ENCODE peak calls at places on chromosomes 3 and 15, in six cellular contexts. One of them, this sample, is unnamed. For H3K4me1, the result is how much of the 10 kb centered on the place peaks cover.

GRCh38 chr3:46849098-46849631 is 14.1 kb downstream of the MYL3 start:
- DNase-seq in A549: no peak
- DNase-seq in breast epithelium: peak
- DNase-seq in heart left ventricle: peak
- DNase-seq in uterus: no peak
- DNase-seq in HCT116: no peak
- DNase-seq in this sample: peak

GRCh38 chr3:110932515-110933095 is 139.0 kb upstream of the NECTIN3 start:
- DNase-seq in A549: no peak
- DNase-seq in breast epithelium: no peak
- DNase-seq in heart left ventricle: peak
- DNase-seq in uterus: no peak
- DNase-seq in HCT116: no peak
- DNase-seq in this sample: no peak

GRCh38 chr15:51366911-51367310 is 25.5 kb downstream of the GLDN start:
- DNase-seq in A549: no peak
- DNase-seq in breast epithelium: no peak
- DNase-seq in heart left ventricle: no peak
- DNase-seq in uterus: peak
- DNase-seq in HCT116: no peak
- DNase-seq in this sample: peak

GRCh38 chr3:194205675-194206133 is 69.8 kb downstream of the HES1 start:
- DNase-seq in A549: no peak
- DNase-seq in breast epithelium: no peak
- DNase-seq in heart left ventricle: no peak
- DNase-seq in uterus: no peak
- DNase-seq in HCT116: peak
- DNase-seq in this sample: no peak

GRCh38 chr3:32818431-32819085 is 761 bp downstream of the TRIM71 start:
- DNase-seq in A549: no peak
- DNase-seq in breast epithelium: no peak
- DNase-seq in heart left ventricle: no peak
- DNase-seq in uterus: no peak
- DNase-seq in HCT116: no peak
- DNase-seq in this sample: no peak

GRCh38 chr15:90701048-90701447 is 16.1 kb upstream of the BLM start:
- DNase-seq in A549: no peak
- DNase-seq in breast epithelium: no peak
- DNase-seq in heart left ventricle: no peak
- DNase-seq in uterus: no peak
- DNase-seq in HCT116: no peak
- DNase-seq in this sample: no peak

GRCh38 chr15:98941595-98942255 is 65.9 kb downstream of the PGPEP1L start:
- DNase-seq in A549: no peak
- DNase-seq in breast epithelium: no peak
- DNase-seq in heart left ventricle: no peak
- DNase-seq in uterus: no peak
- DNase-seq in HCT116: no peak
- DNase-seq in this sample: no peak

GRCh38 chr3:103937094-103937493 is 1429.6 kb upstream of the ALCAM start:
- DNase-seq in A549: no peak
- DNase-seq in breast epithelium: no peak
- DNase-seq in heart left ventricle: no peak
- DNase-seq in uterus: no peak
- DNase-seq in HCT116: no peak
- DNase-seq in this sample: no peak

GRCh38 chr3:79139395-79140060 is 628.3 kb downstream of the ROBO1 start:
- DNase-seq in A549: no peak
- DNase-seq in breast epithelium: no peak
- DNase-seq in heart left ventricle: no peak
- DNase-seq in uterus: no peak
- DNase-seq in HCT116: no peak
- DNase-seq in this sample: no peak

GRCh38 chr3:80785475-80785874 is 976.0 kb downstream of the GBE1 start:
- DNase-seq in A549: no peak
- DNase-seq in breast epithelium: no peak
- DNase-seq in heart left ventricle: no peak
- DNase-seq in uterus: no peak
- DNase-seq in HCT116: no peak
- DNase-seq in this sample: no peak

GRCh38 chr3:186180151-186180550 is 71.3 kb upstream of the ETV5 start:
- DNase-seq in A549: no peak
- DNase-seq in breast epithelium: no peak
- DNase-seq in heart left ventricle: no peak
- DNase-seq in uterus: no peak
- DNase-seq in HCT116: no peak
- DNase-seq in this sample: no peak

GRCh38 chr15:66743703-66744536 is 41.9 kb downstream of the SMAD6 start:
- DNase-seq in A549: no peak
- DNase-seq in breast epithelium: no peak
- DNase-seq in heart left ventricle: peak
- DNase-seq in uterus: no peak
- DNase-seq in HCT116: no peak
- DNase-seq in this sample: peak

GRCh38 chr15:99439524-99439835 is 126.3 kb upstream of the MEF2A start:
- DNase-seq in A549: no peak
- DNase-seq in breast epithelium: no peak
- DNase-seq in heart left ventricle: no peak
- DNase-seq in uterus: peak
- DNase-seq in HCT116: no peak
- DNase-seq in this sample: peak

GRCh38 chr3:99625643-99626414 is 12.6 kb upstream of the COL8A1 start:
- DNase-seq in A549: no peak
- DNase-seq in breast epithelium: no peak
- DNase-seq in heart left ventricle: no peak
- DNase-seq in uterus: no peak
- DNase-seq in HCT116: no peak
- DNase-seq in this sample: no peak

GRCh38 chr15:40114218-40114617 is 5.5 kb upstream of the BMF start:
- DNase-seq in A549: no peak
- DNase-seq in breast epithelium: no peak
- DNase-seq in heart left ventricle: no peak
- DNase-seq in uterus: no peak
- DNase-seq in HCT116: no peak
- DNase-seq in this sample: no peak

GRCh38 chr3:55766753-55767152 is 279.6 kb upstream of the WNT5A start:
- DNase-seq in A549: no peak
- DNase-seq in breast epithelium: no peak
- DNase-seq in heart left ventricle: no peak
- DNase-seq in uterus: no peak
- DNase-seq in HCT116: no peak
- DNase-seq in this sample: no peak

GRCh38 chr3:135800071-135800549 is 165.4 kb upstream of the PPP2R3A start:
- DNase-seq in A549: no peak
- DNase-seq in breast epithelium: no peak
- DNase-seq in heart left ventricle: no peak
- DNase-seq in uterus: no peak
- DNase-seq in HCT116: no peak
- DNase-seq in this sample: no peak

GRCh38 chr15:29446480-29446879 is 176.9 kb upstream of the NSMCE3 start:
- DNase-seq in A549: no peak
- DNase-seq in breast epithelium: no peak
- DNase-seq in heart left ventricle: no peak
- DNase-seq in uterus: no peak
- DNase-seq in HCT116: no peak
- DNase-seq in this sample: no peak

GRCh38 chr15:81117136-81117535 is 16.9 kb upstream of the CFAP161 start:
- DNase-seq in A549: no peak
- DNase-seq in breast epithelium: no peak
- DNase-seq in heart left ventricle: no peak
- DNase-seq in uterus: no peak
- DNase-seq in HCT116: no peak
- DNase-seq in this sample: no peak

GRCh38 chr3:144358191-144358590 is 386.6 kb downstream of the DIPK2A start:
- DNase-seq in A549: no peak
- DNase-seq in breast epithelium: no peak
- DNase-seq in heart left ventricle: no peak
- DNase-seq in uterus: no peak
- DNase-seq in HCT116: no peak
- DNase-seq in this sample: no peak

GRCh38 chr3:66803206-66803605 is 194.9 kb upstream of the KBTBD8 start:
- DNase-seq in A549: no peak
- DNase-seq in breast epithelium: no peak
- DNase-seq in heart left ventricle: no peak
- DNase-seq in uterus: no peak
- DNase-seq in HCT116: no peak
- DNase-seq in this sample: no peak

GRCh38 chr3:1734494-1735122 is 364.1 kb upstream of the CNTN4 start:
- DNase-seq in A549: no peak
- DNase-seq in breast epithelium: no peak
- DNase-seq in heart left ventricle: no peak
- DNase-seq in uterus: no peak
- DNase-seq in HCT116: no peak
- DNase-seq in this sample: no peak

GRCh38 chr3:195082811-195083210 is 188.1 kb downstream of the XXYLT1 start:
- DNase-seq in A549: no peak
- DNase-seq in breast epithelium: no peak
- DNase-seq in heart left ventricle: peak
- DNase-seq in uterus: no peak
- DNase-seq in HCT116: no peak
- DNase-seq in this sample: no peak

GRCh38 chr3:48404440-48405342 is 25.2 kb downstream of the PLXNB1 start:
- DNase-seq in A549: no peak
- DNase-seq in breast epithelium: peak
- DNase-seq in heart left ventricle: peak
- DNase-seq in uterus: peak
- DNase-seq in HCT116: no peak
- DNase-seq in this sample: peak

GRCh38 chr15:85839637-85840036 is 44.9 kb upstream of the KLHL25 start:
- DNase-seq in A549: no peak
- DNase-seq in breast epithelium: no peak
- DNase-seq in heart left ventricle: no peak
- DNase-seq in uterus: no peak
- DNase-seq in HCT116: no peak
- DNase-seq in this sample: no peak

GRCh38 chr15:37057831-37058230 is 42.5 kb downstream of the MEIS2 start:
- DNase-seq in A549: no peak
- DNase-seq in breast epithelium: no peak
- DNase-seq in heart left ventricle: no peak
- DNase-seq in uterus: no peak
- DNase-seq in HCT116: no peak
- DNase-seq in this sample: no peak

GRCh38 chr15:45611305-45611704 is 23.5 kb upstream of the SQOR start:
- DNase-seq in A549: no peak
- DNase-seq in breast epithelium: no peak
- DNase-seq in heart left ventricle: no peak
- DNase-seq in uterus: no peak
- DNase-seq in HCT116: no peak
- DNase-seq in this sample: no peak

DNA sequence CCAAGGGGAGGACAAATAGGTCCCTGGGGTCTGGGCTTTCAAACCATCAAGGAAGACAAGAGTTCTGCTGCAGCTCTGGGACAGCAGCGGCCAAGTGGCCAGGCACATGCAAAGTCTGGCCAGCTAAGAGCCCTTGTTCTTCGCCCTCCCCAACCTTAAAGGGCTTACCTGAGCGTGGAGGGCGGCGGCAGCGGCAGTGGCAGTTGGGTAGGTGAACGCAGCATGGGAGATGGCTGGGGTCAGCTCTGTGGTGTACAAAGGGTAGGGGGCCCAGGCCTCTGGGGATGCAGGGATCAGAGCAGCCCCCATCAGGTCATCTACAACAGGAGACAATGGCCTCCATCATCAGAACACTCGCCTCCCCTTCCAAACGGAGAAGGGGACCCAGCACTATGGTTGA is 27.1 kb downstream of the RBPMS2 start:
- DNase-seq in A549: no peak
- DNase-seq in breast epithelium: no peak
- DNase-seq in heart left ventricle: no peak
- DNase-seq in uterus: no peak
- DNase-seq in HCT116: no peak
- DNase-seq in this sample: no peak
- H3K4me1 ChIP-seq in A549: under half
- H3K4me1 ChIP-seq in breast epithelium: under half
- H3K4me1 ChIP-seq in heart left ventricle: half or more
- H3K4me1 ChIP-seq in uterus: under half
- H3K4me1 ChIP-seq in HCT116: under half
- H3K4me1 ChIP-seq in this sample: under half

GRCh38 chr3:37694236-37694635 is 167.4 kb upstream of the CTDSPL start:
- DNase-seq in A549: no peak
- DNase-seq in breast epithelium: peak
- DNase-seq in heart left ventricle: no peak
- DNase-seq in uterus: no peak
- DNase-seq in HCT116: no peak
- DNase-seq in this sample: no peak
- TF ChIP-seq POLR2A in A549: no peak
- TF ChIP-seq POLR2A in breast epithelium: no peak
- TF ChIP-seq POLR2A in heart left ventricle: no peak
- TF ChIP-seq POLR2A in uterus: no peak
- TF ChIP-seq POLR2A in HCT116: no peak
- TF ChIP-seq POLR2A in this sample: no peak

GRCh38 chr3:134364936-134365765 is 9.1 kb downstream of the AMOTL2 start:
- DNase-seq in A549: no peak
- DNase-seq in breast epithelium: peak
- DNase-seq in heart left ventricle: no peak
- DNase-seq in uterus: no peak
- DNase-seq in HCT116: no peak
- DNase-seq in this sample: no peak
- H3K4me1 ChIP-seq in A549: half or more
- H3K4me1 ChIP-seq in breast epithelium: under half
- H3K4me1 ChIP-seq in heart left ventricle: half or more
- H3K4me1 ChIP-seq in uterus: half or more
- H3K4me1 ChIP-seq in HCT116: half or more
- H3K4me1 ChIP-seq in this sample: half or more

DNA sequence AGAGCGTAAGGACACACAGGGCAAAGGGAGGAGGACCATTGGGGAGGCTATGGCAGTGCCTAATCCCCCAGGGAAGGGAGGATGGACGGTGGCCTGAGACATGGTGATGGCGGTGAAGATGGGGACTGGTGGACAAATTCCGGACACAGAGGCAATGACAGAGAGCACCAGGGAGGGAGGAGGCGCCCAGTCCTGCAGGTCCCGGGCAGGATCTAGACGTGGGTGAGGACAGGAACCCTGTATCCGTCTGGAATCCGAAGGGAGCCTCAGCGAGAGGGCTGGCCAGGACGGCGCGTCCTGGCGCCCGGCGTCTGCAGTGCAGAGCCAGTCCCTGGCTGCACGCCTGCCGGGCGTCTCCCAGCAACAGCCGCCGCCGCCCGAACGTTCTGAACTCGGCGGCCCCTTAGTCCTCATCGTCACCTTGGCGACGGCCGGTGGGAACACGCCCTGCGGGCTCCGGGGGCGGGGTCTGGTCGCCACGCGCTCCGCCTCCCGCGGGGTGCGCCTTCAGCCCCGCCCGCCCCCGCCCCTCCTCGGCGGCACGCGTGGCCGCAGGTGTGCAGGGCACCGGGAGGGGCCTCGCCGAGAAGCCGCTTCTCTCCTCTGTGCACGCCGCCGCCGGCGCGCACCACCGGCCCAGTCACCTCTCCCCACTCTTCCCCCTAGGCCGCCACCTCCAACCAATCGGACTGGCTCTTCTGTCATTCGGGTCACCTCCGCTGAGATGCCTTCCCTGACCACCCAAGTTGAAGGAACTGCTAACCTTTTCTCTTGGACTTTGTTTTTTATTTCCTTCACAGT is 11.6 kb downstream of the XIRP1 start:
- DNase-seq in A549: peak
- DNase-seq in breast epithelium: peak
- DNase-seq in heart left ventricle: peak
- DNase-seq in uterus: peak
- DNase-seq in HCT116: peak
- DNase-seq in this sample: peak
- TF ChIP-seq POLR2A in A549: no peak
- TF ChIP-seq POLR2A in breast epithelium: peak
- TF ChIP-seq POLR2A in heart left ventricle: peak
- TF ChIP-seq POLR2A in uterus: peak
- TF ChIP-seq POLR2A in HCT116: no peak
- TF ChIP-seq POLR2A in this sample: no peak

This sample was measured in stomach.